ENCODE peak calls at places on chromosomes 16 and 17, in five cellular contexts. A is stimulated activated CD4-positive, alpha-beta T cell treated with anti-CD3 and anti-CD28 coated beads, Interleukin-1b, Interleukin-23, amount 100 ng/mL, for 1 hour; G is T-cell; M is SHP77; B is mesothelial cell of epicardium. K is an unnamed sample.

GRCh38 chr16:35258381-35258780 is 1799.0 kb downstream of the TP53TG3F start:
- DNase-seq in B (no peak), G (no peak), A (no peak), M (no peak), K (no peak)

GRCh38 chr16:2466667-2467300 is 4.3 kb upstream of the NTN3 start:
- DNase-seq in A (no peak), M (no peak), G (no peak), B (no peak), K (no peak)

GRCh38 chr16:64627288-64627687 is 494.6 kb downstream of the CDH11 start:
- DNase-seq in B (no peak), A (no peak), G (no peak), M (no peak), K (peak; percentile 55)

GRCh38 chr16:1393613-1394176 is 20.8 kb downstream of the UNKL start:
- DNase-seq in M (no peak), B (no peak), A (no peak), G (no peak), K (no peak)

GRCh38 chr17:42760652-42761581 is at the start of gene RAMP2:
- DNase-seq in A (no peak), G (no peak), M (no peak), B (peak; percentile 62), K (no peak)

GRCh38 chr17:21019976-21020575 is 22.7 kb downstream of the USP22 start:
- DNase-seq in A (no peak), M (peak; percentile 60), G (peak; percentile 34), B (no peak), K (peak; percentile 38)

GRCh38 chr17:30271102-30271501 is 20.6 kb downstream of the BLMH start:
- DNase-seq in B (no peak), A (no peak), G (no peak), M (no peak), K (no peak)

GRCh38 chr16:27232061-27232841 is 28.9 kb downstream of the KDM8 start:
- DNase-seq in A (no peak), G (no peak), M (no peak), B (no peak), K (no peak)

GRCh38 chr16:88784074-88784855 is 755 bp downstream of the PIEZO1 start:
- DNase-seq in G (no peak), A (no peak), M (no peak), B (peak; percentile 85), K (peak; percentile 16)

GRCh38 chr17:61816538-61816937 is 46.8 kb downstream of the BRIP1 start:
- DNase-seq in B (no peak), G (no peak), A (no peak), M (no peak), K (no peak)

GRCh38 chr16:67393111-67393789 is at the start of gene TPPP3:
- DNase-seq in B (peak; percentile 74), A (no peak), M (peak; percentile 34), G (peak; percentile 24), K (no peak)

GRCh38 chr17:6413073-6413472 is 21.8 kb downstream of the AIPL1 start:
- DNase-seq in M (peak; percentile 63), A (no peak), G (no peak), B (no peak), K (peak; percentile 85)

GRCh38 chr17:73293480-73293911 is 18.3 kb downstream of the CDC42EP4 start:
- DNase-seq in M (no peak), G (no peak), B (no peak), A (no peak), K (no peak)

GRCh38 chr17:76054112-76054476 is 18.2 kb downstream of the SRP68 start:
- DNase-seq in G (no peak), A (no peak), B (no peak), M (no peak), K (no peak)

GRCh38 chr16:1160773-1161348 is 8.0 kb downstream of the CACNA1H start:
- DNase-seq in M (no peak), A (no peak), G (no peak), B (no peak), K (no peak)

GRCh38 chr16:19691161-19691850 is 26.7 kb downstream of the KNOP1 start:
- DNase-seq in M (no peak), G (no peak), B (no peak), A (no peak), K (no peak)

GRCh38 chr17:20116683-20117309 is 107.6 kb downstream of the SPECC1 start:
- DNase-seq in B (peak; percentile 47), A (peak; percentile 7), G (peak; percentile 39), M (peak; percentile 81), K (peak; percentile 51)

GRCh38 chr17:6752068-6752909 is 3.6 kb upstream of the XAF1 start:
- DNase-seq in B (no peak), M (no peak), A (no peak), G (no peak), K (no peak)

GRCh38 chr16:50301626-50302471 is 35.5 kb downstream of the ADCY7 start:
- DNase-seq in A (no peak), B (no peak), M (no peak), G (no peak), K (no peak)

GRCh38 chr16:16120044-16120381 is 103.3 kb downstream of the ABCC6 start:
- DNase-seq in B (no peak), A (no peak), M (peak; percentile 59), G (no peak), K (no peak)

GRCh38 chr16:89343501-89344291 is 126.2 kb downstream of the ZNF778 start:
- DNase-seq in G (no peak), M (no peak), A (no peak), B (no peak), K (peak; percentile 94)

GRCh38 chr17:17376362-17376761 is 73.2 kb downstream of the NT5M start:
- DNase-seq in G (no peak), M (no peak), B (no peak), A (no peak), K (no peak)

GRCh38 chr16:81889896-81890634 is 111.0 kb downstream of the PLCG2 start:
- DNase-seq in G (peak; percentile 20), B (peak; percentile 63), M (peak; percentile 66), A (peak; percentile 16), K (peak; percentile 13)

GRCh38 chr17:63775420-63775819 is 1.4 kb downstream of the DDX42 start:
- DNase-seq in A (no peak), B (no peak), G (no peak), M (no peak), K (no peak)

K was measured in NCI-H1694 treated with DMSO at 0.1 percent for 48 hours.